ENCODE peak calls at places on chromosome 7, in seven cellular contexts. One of them, this sample, is unnamed.

GRCh38 chr7:4689668-4690067 is 7.6 kb downstream of the FOXK1 start:
- DNase-seq in MM.1S: no peak
- DNase-seq in astrocyte of the spinal cord: no peak
- DNase-seq in right atrium auricular region: no peak
- DNase-seq in IMR-90: no peak
- DNase-seq in osteocyte: no peak
- DNase-seq in stomach: no peak
- DNase-seq in this sample: peak; percentile 46

GRCh38 chr7:119665791-119666190 is 607.2 kb upstream of the KCND2 start:
- DNase-seq in MM.1S: no peak
- DNase-seq in astrocyte of the spinal cord: peak; percentile 33
- DNase-seq in right atrium auricular region: no peak
- DNase-seq in IMR-90: peak; percentile 2
- DNase-seq in osteocyte: no peak
- DNase-seq in stomach: no peak
- DNase-seq in this sample: no peak

GRCh38 chr7:139571190-139571589 is 47.7 kb downstream of the CLEC2L start:
- DNase-seq in MM.1S: no peak
- DNase-seq in astrocyte of the spinal cord: no peak
- DNase-seq in right atrium auricular region: no peak
- DNase-seq in IMR-90: no peak
- DNase-seq in osteocyte: no peak
- DNase-seq in stomach: peak; percentile 20
- DNase-seq in this sample: no peak

GRCh38 chr7:141663081-141663510 is 38.9 kb downstream of the DENND11 start:
- DNase-seq in MM.1S: no peak
- DNase-seq in astrocyte of the spinal cord: no peak
- DNase-seq in right atrium auricular region: no peak
- DNase-seq in IMR-90: no peak
- DNase-seq in osteocyte: no peak
- DNase-seq in stomach: peak; percentile 69
- DNase-seq in this sample: no peak

GRCh38 chr7:109964780-109965179 is 1126.1 kb upstream of the LRRN3 start:
- DNase-seq in MM.1S: no peak
- DNase-seq in astrocyte of the spinal cord: no peak
- DNase-seq in right atrium auricular region: no peak
- DNase-seq in IMR-90: peak; percentile 7
- DNase-seq in osteocyte: no peak
- DNase-seq in stomach: no peak
- DNase-seq in this sample: no peak

GRCh38 chr7:127897704-127898454 is 133.4 kb downstream of the LRRC4 start:
- DNase-seq in MM.1S: no peak
- DNase-seq in astrocyte of the spinal cord: no peak
- DNase-seq in right atrium auricular region: no peak
- DNase-seq in IMR-90: peak; percentile 62
- DNase-seq in osteocyte: no peak
- DNase-seq in stomach: no peak
- DNase-seq in this sample: no peak

GRCh38 chr7:7681191-7681935 is 37.0 kb downstream of the RPA3 start:
- DNase-seq in MM.1S: peak; percentile 83
- DNase-seq in astrocyte of the spinal cord: peak; percentile 82
- DNase-seq in right atrium auricular region: no peak
- DNase-seq in IMR-90: peak; percentile 61
- DNase-seq in osteocyte: no peak
- DNase-seq in stomach: no peak
- DNase-seq in this sample: peak; percentile 22

GRCh38 chr7:159067870-159068787 is 76.5 kb downstream of the VIPR2 start:
- DNase-seq in MM.1S: no peak
- DNase-seq in astrocyte of the spinal cord: no peak
- DNase-seq in right atrium auricular region: peak; percentile 88
- DNase-seq in IMR-90: no peak
- DNase-seq in osteocyte: peak; percentile 76
- DNase-seq in stomach: no peak
- DNase-seq in this sample: no peak

GRCh38 chr7:143965280-143965679 is 10.6 kb downstream of the OR2F1 start:
- DNase-seq in MM.1S: no peak
- DNase-seq in astrocyte of the spinal cord: no peak
- DNase-seq in right atrium auricular region: no peak
- DNase-seq in IMR-90: no peak
- DNase-seq in osteocyte: no peak
- DNase-seq in stomach: no peak
- DNase-seq in this sample: no peak

GRCh38 chr7:42167914-42168236 is 69.1 kb downstream of the GLI3 start:
- DNase-seq in MM.1S: no peak
- DNase-seq in astrocyte of the spinal cord: no peak
- DNase-seq in right atrium auricular region: no peak
- DNase-seq in IMR-90: no peak
- DNase-seq in osteocyte: no peak
- DNase-seq in stomach: no peak
- DNase-seq in this sample: no peak

GRCh38 chr7:76507723-76508406 is 2.5 kb upstream of the UPK3B start:
- DNase-seq in MM.1S: no peak
- DNase-seq in astrocyte of the spinal cord: no peak
- DNase-seq in right atrium auricular region: no peak
- DNase-seq in IMR-90: no peak
- DNase-seq in osteocyte: no peak
- DNase-seq in stomach: no peak
- DNase-seq in this sample: no peak

GRCh38 chr7:151923097-151923876 is 33.0 kb upstream of the GALNTL5 start:
- DNase-seq in MM.1S: no peak
- DNase-seq in astrocyte of the spinal cord: no peak
- DNase-seq in right atrium auricular region: peak; percentile 68
- DNase-seq in IMR-90: no peak
- DNase-seq in osteocyte: peak; percentile 51
- DNase-seq in stomach: peak; percentile 45
- DNase-seq in this sample: no peak

GRCh38 chr7:104267701-104268368 is 60.0 kb upstream of the ORC5 start:
- DNase-seq in MM.1S: peak; percentile 18
- DNase-seq in astrocyte of the spinal cord: peak; percentile 27
- DNase-seq in right atrium auricular region: no peak
- DNase-seq in IMR-90: peak; percentile 28
- DNase-seq in osteocyte: no peak
- DNase-seq in stomach: no peak
- DNase-seq in this sample: no peak

GRCh38 chr7:57415326-57415725 is 34.7 kb upstream of the ZNF716 start:
- DNase-seq in MM.1S: no peak
- DNase-seq in astrocyte of the spinal cord: no peak
- DNase-seq in right atrium auricular region: no peak
- DNase-seq in IMR-90: no peak
- DNase-seq in osteocyte: no peak
- DNase-seq in stomach: no peak
- DNase-seq in this sample: no peak

GRCh38 chr7:138257459-138258193 is 181.4 kb downstream of the AKR1D1 start:
- DNase-seq in MM.1S: no peak
- DNase-seq in astrocyte of the spinal cord: no peak
- DNase-seq in right atrium auricular region: peak; percentile 63
- DNase-seq in IMR-90: no peak
- DNase-seq in osteocyte: peak; percentile 15
- DNase-seq in stomach: peak; percentile 65
- DNase-seq in this sample: no peak

GRCh38 chr7:150909192-150909591 is 56.9 kb downstream of the AOC1 start:
- DNase-seq in MM.1S: no peak
- DNase-seq in astrocyte of the spinal cord: no peak
- DNase-seq in right atrium auricular region: no peak
- DNase-seq in IMR-90: no peak
- DNase-seq in osteocyte: peak; percentile 27
- DNase-seq in stomach: no peak
- DNase-seq in this sample: no peak

GRCh38 chr7:51764981-51765380 is 448.4 kb upstream of the COBL start:
- DNase-seq in MM.1S: no peak
- DNase-seq in astrocyte of the spinal cord: no peak
- DNase-seq in right atrium auricular region: no peak
- DNase-seq in IMR-90: no peak
- DNase-seq in osteocyte: no peak
- DNase-seq in stomach: no peak
- DNase-seq in this sample: no peak

GRCh38 chr7:111650456-111650999 is 88.2 kb upstream of the IMMP2L start:
- DNase-seq in MM.1S: no peak
- DNase-seq in astrocyte of the spinal cord: peak; percentile 23
- DNase-seq in right atrium auricular region: no peak
- DNase-seq in IMR-90: peak; percentile 17
- DNase-seq in osteocyte: no peak
- DNase-seq in stomach: no peak
- DNase-seq in this sample: no peak

GRCh38 chr7:20330176-20330796 is 414 bp upstream of the ITGB8 start:
- DNase-seq in MM.1S: peak; percentile 76
- DNase-seq in astrocyte of the spinal cord: peak; percentile 92
- DNase-seq in right atrium auricular region: peak; percentile 84
- DNase-seq in IMR-90: peak; percentile 94
- DNase-seq in osteocyte: peak; percentile 89
- DNase-seq in stomach: peak; percentile 81
- DNase-seq in this sample: peak; percentile 83

GRCh38 chr7:29285451-29285807 is 90.9 kb downstream of the CHN2 start:
- DNase-seq in MM.1S: no peak
- DNase-seq in astrocyte of the spinal cord: peak; percentile 98
- DNase-seq in right atrium auricular region: no peak
- DNase-seq in IMR-90: peak; percentile 37
- DNase-seq in osteocyte: no peak
- DNase-seq in stomach: no peak
- DNase-seq in this sample: no peak

GRCh38 chr7:1080251-1080917 is 7.5 kb upstream of the GPER1 start:
- DNase-seq in MM.1S: no peak
- DNase-seq in astrocyte of the spinal cord: no peak
- DNase-seq in right atrium auricular region: no peak
- DNase-seq in IMR-90: no peak
- DNase-seq in osteocyte: no peak
- DNase-seq in stomach: no peak
- DNase-seq in this sample: no peak

GRCh38 chr7:65268782-65269149 is 104.9 kb upstream of the ZNF92 start:
- DNase-seq in MM.1S: no peak
- DNase-seq in astrocyte of the spinal cord: no peak
- DNase-seq in right atrium auricular region: no peak
- DNase-seq in IMR-90: no peak
- DNase-seq in osteocyte: no peak
- DNase-seq in stomach: no peak
- DNase-seq in this sample: no peak

GRCh38 chr7:151859948-151860685 is 16.8 kb downstream of the PRKAG2 start:
- DNase-seq in MM.1S: no peak
- DNase-seq in astrocyte of the spinal cord: no peak
- DNase-seq in right atrium auricular region: no peak
- DNase-seq in IMR-90: no peak
- DNase-seq in osteocyte: no peak
- DNase-seq in stomach: no peak
- DNase-seq in this sample: no peak

GRCh38 chr7:68828575-68828974 is 769.7 kb upstream of the AUTS2 start:
- DNase-seq in MM.1S: no peak
- DNase-seq in astrocyte of the spinal cord: no peak
- DNase-seq in right atrium auricular region: no peak
- DNase-seq in IMR-90: no peak
- DNase-seq in osteocyte: no peak
- DNase-seq in stomach: no peak
- DNase-seq in this sample: no peak

GRCh38 chr7:50315739-50316671 is 11.5 kb downstream of the IKZF1 start:
- DNase-seq in MM.1S: peak; percentile 46
- DNase-seq in astrocyte of the spinal cord: no peak
- DNase-seq in right atrium auricular region: no peak
- DNase-seq in IMR-90: no peak
- DNase-seq in osteocyte: no peak
- DNase-seq in stomach: no peak
- DNase-seq in this sample: no peak

GRCh38 chr7:135262623-135263320 is 29.1 kb downstream of the STRA8 start:
- DNase-seq in MM.1S: no peak
- DNase-seq in astrocyte of the spinal cord: no peak
- DNase-seq in right atrium auricular region: no peak
- DNase-seq in IMR-90: no peak
- DNase-seq in osteocyte: no peak
- DNase-seq in stomach: no peak
- DNase-seq in this sample: no peak

GRCh38 chr7:79461660-79462059 is 8.2 kb upstream of the MAGI2 start:
- DNase-seq in MM.1S: no peak
- DNase-seq in astrocyte of the spinal cord: peak; percentile 71
- DNase-seq in right atrium auricular region: no peak
- DNase-seq in IMR-90: peak; percentile 91
- DNase-seq in osteocyte: no peak
- DNase-seq in stomach: no peak
- DNase-seq in this sample: no peak

GRCh38 chr7:148672041-148672440 is 26.7 kb upstream of the CUL1 start:
- DNase-seq in MM.1S: no peak
- DNase-seq in astrocyte of the spinal cord: no peak
- DNase-seq in right atrium auricular region: no peak
- DNase-seq in IMR-90: no peak
- DNase-seq in osteocyte: no peak
- DNase-seq in stomach: no peak
- DNase-seq in this sample: no peak

GRCh38 chr7:19060870-19061269 is 56.6 kb downstream of the TWIST1 start:
- DNase-seq in MM.1S: no peak
- DNase-seq in astrocyte of the spinal cord: peak; percentile 12
- DNase-seq in right atrium auricular region: no peak
- DNase-seq in IMR-90: peak; percentile 6
- DNase-seq in osteocyte: no peak
- DNase-seq in stomach: no peak
- DNase-seq in this sample: no peak

GRCh38 chr7:149860821-149861727 is 12.7 kb upstream of the ATP6V0E2 start:
- DNase-seq in MM.1S: no peak
- DNase-seq in astrocyte of the spinal cord: no peak
- DNase-seq in right atrium auricular region: no peak
- DNase-seq in IMR-90: no peak
- DNase-seq in osteocyte: no peak
- DNase-seq in stomach: no peak
- DNase-seq in this sample: no peak
- TF ChIP-seq CTCF in MM.1S: peak; percentile 31
- TF ChIP-seq CTCF in astrocyte of the spinal cord: peak; percentile 46
- TF ChIP-seq CTCF in right atrium auricular region: no peak
- TF ChIP-seq CTCF in IMR-90: no peak
- TF ChIP-seq CTCF in osteocyte: peak; percentile 21
- TF ChIP-seq CTCF in stomach: no peak
- TF ChIP-seq CTCF in this sample: peak; percentile 13

DNA sequence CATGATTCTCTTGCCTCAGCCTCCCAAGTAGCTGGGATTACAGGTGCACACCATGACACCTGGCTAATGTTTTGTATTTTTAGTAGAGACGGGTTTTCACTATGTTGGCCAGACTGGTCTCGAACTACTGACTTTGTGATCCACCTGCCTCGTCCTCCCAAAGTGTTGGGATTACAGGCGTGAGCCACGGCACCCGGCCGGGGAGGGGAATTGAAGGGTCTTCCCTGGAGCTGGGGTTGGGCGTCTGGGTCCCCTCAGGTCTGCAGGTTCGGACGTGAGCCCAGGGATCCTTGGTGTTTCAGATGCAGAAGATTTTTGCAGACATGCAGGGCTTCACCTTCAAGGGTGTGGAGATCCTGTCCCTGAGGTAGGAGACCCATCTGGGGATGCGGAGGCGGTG is 6.0 kb upstream of the MUC12 start:
- DNase-seq in MM.1S: no peak
- DNase-seq in astrocyte of the spinal cord: no peak
- DNase-seq in right atrium auricular region: no peak
- DNase-seq in IMR-90: no peak
- DNase-seq in osteocyte: no peak
- DNase-seq in stomach: no peak
- DNase-seq in this sample: no peak
- TF ChIP-seq CTCF in MM.1S: no peak
- TF ChIP-seq CTCF in astrocyte of the spinal cord: no peak
- TF ChIP-seq CTCF in right atrium auricular region: no peak
- TF ChIP-seq CTCF in IMR-90: no peak
- TF ChIP-seq CTCF in osteocyte: no peak
- TF ChIP-seq CTCF in stomach: no peak
- TF ChIP-seq CTCF in this sample: no peak

GRCh38 chr7:34430456-34430855 is 227.6 kb upstream of the NPSR1 start:
- DNase-seq in MM.1S: peak; percentile 50
- DNase-seq in astrocyte of the spinal cord: peak; percentile 52
- DNase-seq in right atrium auricular region: no peak
- DNase-seq in IMR-90: peak; percentile 44
- DNase-seq in osteocyte: no peak
- DNase-seq in stomach: no peak
- DNase-seq in this sample: peak; percentile 14
- TF ChIP-seq CTCF in MM.1S: peak; percentile 74
- TF ChIP-seq CTCF in astrocyte of the spinal cord: peak; percentile 51
- TF ChIP-seq CTCF in right atrium auricular region: no peak
- TF ChIP-seq CTCF in IMR-90: peak; percentile 20
- TF ChIP-seq CTCF in osteocyte: peak; percentile 46
- TF ChIP-seq CTCF in stomach: no peak
- TF ChIP-seq CTCF in this sample: peak; percentile 20

GRCh38 chr7:114369294-114369693 is 45.3 kb upstream of the FOXP2 start:
- DNase-seq in MM.1S: no peak
- DNase-seq in astrocyte of the spinal cord: no peak
- DNase-seq in right atrium auricular region: no peak
- DNase-seq in IMR-90: no peak
- DNase-seq in osteocyte: no peak
- DNase-seq in stomach: no peak
- DNase-seq in this sample: no peak
- TF ChIP-seq CTCF in MM.1S: no peak
- TF ChIP-seq CTCF in astrocyte of the spinal cord: no peak
- TF ChIP-seq CTCF in right atrium auricular region: no peak
- TF ChIP-seq CTCF in IMR-90: no peak
- TF ChIP-seq CTCF in osteocyte: no peak
- TF ChIP-seq CTCF in stomach: no peak
- TF ChIP-seq CTCF in this sample: no peak

This sample was measured in GM10248.